ENCODE peak calls at places on chromosomes 4 and X, in seven cellular contexts. G is vagina; P is aorta; L is NT2/D1; H is CD8-positive, alpha-beta memory T cell; F is heart right ventricle; I is heart left ventricle. E is an unnamed sample.

GRCh38 chrX:39905946-39906345 is 191.8 kb downstream of the BCOR start:
- DNase-seq in L (no peak), H (no peak), G (no peak), F (no peak), I (no peak), P (peak; percentile 34), E (no peak)

GRCh38 chr4:23163649-23164436 is 471.1 kb downstream of the GBA3 start:
- DNase-seq in F (no peak), I (no peak), G (no peak), P (no peak), H (no peak), L (peak; percentile 18), E (peak; percentile 3)

GRCh38 chr4:16532240-16532990 is 306.1 kb upstream of the TAPT1 start:
- DNase-seq in P (no peak), H (no peak), L (no peak), F (peak; percentile 27), G (no peak), I (no peak), E (no peak)

GRCh38 chr4:80115368-80116181 is 42.5 kb upstream of the ANTXR2 start:
- DNase-seq in H (no peak), I (no peak), G (no peak), F (no peak), P (no peak), L (no peak), E (no peak)

GRCh38 chr4:180028682-180029081 is 2214.5 kb upstream of the TENM3 start:
- DNase-seq in G (no peak), P (no peak), F (no peak), H (no peak), L (peak; percentile 15), I (no peak), E (no peak)

GRCh38 chr4:118352843-118353373 is at the start of gene PRSS12:
- DNase-seq in I (peak; percentile 28), L (peak; percentile 66), G (no peak), F (peak; percentile 10), H (peak; percentile 53), P (peak; percentile 61), E (peak; percentile 92)

GRCh38 chr4:86554641-86555040 is 39.5 kb upstream of the PTPN13 start:
- DNase-seq in H (no peak), L (no peak), P (no peak), I (no peak), F (no peak), G (no peak), E (no peak)

GRCh38 chrX:2474280-2474962 is 26.4 kb downstream of the DHRSX start:
- DNase-seq in H (no peak), I (no peak), G (no peak), L (no peak), F (no peak), P (no peak), E (no peak)

GRCh38 chrX:108397627-108398392 is 40.4 kb downstream of the COL4A6 start:
- DNase-seq in G (no peak), P (no peak), F (no peak), L (no peak), H (no peak), I (no peak), E (no peak)

GRCh38 chr4:142356118-142356759 is 489.9 kb downstream of the INPP4B start:
- DNase-seq in H (no peak), P (no peak), F (no peak), G (no peak), I (no peak), L (no peak), E (no peak)

GRCh38 chr4:4606321-4606720 is 64.5 kb upstream of the STX18 start:
- DNase-seq in P (no peak), L (no peak), I (no peak), G (no peak), H (no peak), F (no peak), E (no peak)

GRCh38 chr4:156581693-156582092 is 389.9 kb downstream of the PDGFC start:
- DNase-seq in I (no peak), P (no peak), H (no peak), F (no peak), G (no peak), L (no peak), E (no peak)

GRCh38 chr4:103429283-103429682 is 231.1 kb upstream of the CENPE start:
- DNase-seq in F (no peak), H (no peak), G (no peak), I (no peak), L (peak; percentile 46), P (no peak), E (peak; percentile 52)

GRCh38 chr4:183821090-183821853 is 83.8 kb upstream of the STOX2 start:
- DNase-seq in P (no peak), F (no peak), H (no peak), I (no peak), G (no peak), L (no peak), E (no peak)

GRCh38 chr4:110622841-110623709 is at the start of gene PITX2:
- DNase-seq in I (peak; percentile 81), H (no peak), P (peak; percentile 86), G (no peak), L (peak; percentile 90), F (peak; percentile 51), E (peak; percentile 100)
- H3K27me3 ChIP-seq in I (peaks cover 100% of the 10 kb centered on the region), H (peaks cover 67% of the 10 kb centered on the region), P (peaks cover 5% of the 10 kb centered on the region), G (peaks cover 4% of the 10 kb centered on the region), L (peaks cover 98% of the 10 kb centered on the region), F (peaks cover 100% of the 10 kb centered on the region), E (peaks cover 90% of the 10 kb centered on the region)

DNA sequence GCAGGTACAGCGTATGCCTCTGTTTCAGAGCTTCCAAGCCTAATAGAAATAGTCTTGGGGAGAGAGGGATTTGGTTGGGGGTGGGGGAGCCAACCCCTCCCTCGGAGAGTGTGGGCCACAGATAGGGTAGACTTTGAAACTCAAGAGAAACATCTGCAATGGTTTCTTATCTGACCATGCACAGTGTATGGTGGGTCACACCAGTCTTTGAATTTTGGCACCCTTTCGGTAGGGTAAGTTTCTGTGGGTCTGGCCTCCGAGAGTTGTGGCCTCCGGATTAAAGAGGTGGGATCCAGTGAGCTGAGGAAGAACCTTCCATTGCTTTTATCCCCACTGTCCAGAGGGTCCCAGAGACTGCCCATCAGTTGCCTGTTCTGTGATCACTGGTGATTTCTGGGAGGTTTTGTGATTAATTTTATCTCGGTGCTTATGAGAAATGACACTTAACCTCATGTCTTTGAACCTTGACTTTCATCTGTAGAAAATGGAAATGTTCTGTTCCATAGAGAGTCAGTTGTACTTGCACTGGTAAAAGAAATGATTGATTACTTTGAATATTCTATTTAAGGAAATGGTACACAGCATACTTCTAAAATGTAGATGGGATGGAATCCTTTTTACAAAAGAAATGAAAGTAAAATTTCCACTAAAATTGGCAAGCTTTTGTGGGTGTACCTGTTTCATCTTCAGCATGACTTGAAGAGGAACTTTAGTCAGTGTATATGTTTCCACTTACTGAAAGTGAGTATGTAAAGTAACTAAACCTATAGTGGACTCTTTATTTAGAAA is 62.7 kb downstream of the TMEM131L start:
- DNase-seq in G (no peak), I (no peak), H (no peak), F (no peak), L (no peak), P (no peak), E (no peak)
- H3K4me3 ChIP-seq in G (no peak overlapping the region), I (no peak overlapping the region), H (no peak overlapping the region), F (no peak overlapping the region), L (no peak overlapping the region), P (no peak overlapping the region), E (no peak overlapping the region)

GRCh38 chr4:8610858-8611610 is 18.5 kb downstream of the CPZ start:
- DNase-seq in F (peak; percentile 42), G (no peak), P (no peak), H (no peak), L (no peak), I (peak; percentile 76), E (no peak)

GRCh38 chr4:8609824-8610350 is 17.3 kb downstream of the CPZ start:
- DNase-seq in I (no peak), F (no peak), H (no peak), P (no peak), L (no peak), G (no peak), E (no peak)

GRCh38 chr4:8608714-8609391 is 16.3 kb downstream of the CPZ start:
- DNase-seq in I (no peak), F (no peak), H (no peak), P (no peak), L (no peak), G (no peak), E (no peak)

GRCh38 chr4:8607603-8608481 is 15.3 kb downstream of the CPZ start:
- DNase-seq in P (no peak), L (no peak), H (no peak), G (no peak), F (no peak), I (no peak), E (peak; percentile 99)

DNA sequence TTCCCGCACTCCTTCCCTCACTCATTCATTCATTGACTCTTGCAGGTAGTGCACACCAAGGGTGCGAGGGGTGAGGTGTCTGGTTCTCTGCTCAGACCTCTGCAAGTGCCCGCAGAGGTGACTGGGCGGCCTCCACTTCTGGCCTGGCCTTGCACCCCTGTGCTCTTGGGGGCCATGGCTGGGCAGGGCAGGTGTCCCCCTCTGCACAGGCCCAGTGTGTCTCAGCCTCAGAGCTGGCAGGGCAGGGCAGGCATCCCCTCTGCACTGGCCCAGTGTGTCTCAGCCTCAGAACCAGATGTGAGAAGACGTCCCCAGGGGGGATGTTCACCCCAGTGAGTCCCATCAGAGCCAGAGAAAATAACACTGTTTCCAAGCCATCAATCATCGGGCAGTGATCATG is 16.8 kb downstream of the CPZ start:
- DNase-seq in L (no peak), G (no peak), F (no peak), H (no peak), I (no peak), P (no peak), E (no peak)
- H3K27me3 ChIP-seq in L (no peaks in the 10 kb centered on the region), G (no peaks in the 10 kb centered on the region), F (peaks cover 17% of the 10 kb centered on the region), H (no peaks in the 10 kb centered on the region), I (peaks cover 3% of the 10 kb centered on the region), P (no peaks in the 10 kb centered on the region), E (no peaks in the 10 kb centered on the region)

GRCh38 chrX:140092121-140092520 is 126.8 kb upstream of the CXorf66 start:
- DNase-seq in I (no peak), L (no peak), G (no peak), F (no peak), P (no peak), H (no peak), E (no peak)

GRCh38 chrX:140088438-140088837 is 123.1 kb upstream of the CXorf66 start:
- DNase-seq in G (no peak), I (no peak), F (no peak), H (no peak), P (no peak), L (no peak), E (no peak)

GRCh38 chrX:140087865-140088264 is 122.5 kb upstream of the CXorf66 start:
- DNase-seq in L (no peak), H (no peak), F (no peak), P (no peak), G (no peak), I (no peak), E (no peak)

GRCh38 chrX:140090800-140091275 is 125.5 kb upstream of the CXorf66 start:
- DNase-seq in L (no peak), P (no peak), G (no peak), H (no peak), I (no peak), F (no peak), E (no peak)

DNA sequence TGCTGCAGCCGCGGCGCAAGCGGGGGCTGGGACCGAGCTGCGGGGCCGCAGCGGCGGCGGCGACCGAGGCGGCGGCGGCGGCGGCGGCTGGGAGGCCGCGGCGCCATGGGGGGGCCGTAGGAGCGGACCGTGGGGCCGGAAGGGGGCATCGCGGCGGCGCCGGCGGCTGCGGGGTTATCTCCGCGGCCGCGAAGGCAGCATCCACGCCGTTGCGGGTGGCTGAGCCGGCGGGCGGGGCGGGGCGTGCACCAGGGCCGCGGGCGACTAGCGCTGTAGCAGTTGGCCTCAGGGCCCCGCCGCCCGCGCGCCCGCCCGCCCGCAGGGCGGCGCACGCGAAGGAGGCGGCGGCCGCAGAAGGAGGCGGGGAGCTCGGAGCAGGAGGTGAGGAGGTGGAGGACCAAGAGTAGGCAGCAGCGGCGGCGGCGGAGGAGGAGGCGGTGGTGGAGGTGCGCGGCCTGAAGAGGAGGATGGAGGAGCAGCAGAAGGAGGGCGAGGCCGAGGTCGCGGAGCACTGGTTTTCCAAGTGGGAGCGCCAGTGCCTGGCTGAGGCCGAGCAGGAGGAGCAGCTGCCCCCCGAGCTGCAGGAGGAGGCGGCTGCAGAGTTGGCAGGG is 126.1 kb upstream of the CXorf66 start:
- DNase-seq in F (no peak), P (no peak), L (no peak), H (no peak), I (no peak), G (no peak), E (peak; percentile 74)
- H3K4me3 ChIP-seq in F (peak overlapping the region; percentile 35), P (peak overlapping the region; percentile 65), L (peak overlapping the region; percentile 42), H (no peak overlapping the region), I (peak overlapping the region; percentile 53), G (peak overlapping the region; percentile 51), E (peak overlapping the region; percentile 51)

E was measured in H7.